ENCODE peak calls at places on chromosomes 4 and X, in six cellular contexts. U, K, B, V, J and H are unnamed samples.

GRCh38 chrX:1011632-1012283 is 200.7 kb downstream of the CRLF2 start:
- DNase-seq in V (no peak), B (no peak), K (no peak), J (no peak), U (no peak), H (peak; percentile 67)

GRCh38 chr4:144714166-144714565 is 68.2 kb downstream of the HHIP start:
- DNase-seq in J (no peak), B (no peak), V (no peak), U (no peak), K (no peak), H (no peak)

GRCh38 chrX:16993791-16994318 is 47.4 kb downstream of the REPS2 start:
- DNase-seq in B (no peak), V (no peak), K (no peak), J (no peak), U (no peak), H (no peak)

GRCh38 chr4:68218044-68218443 is 27.4 kb downstream of the TMPRSS11B start:
- DNase-seq in B (no peak), J (no peak), K (no peak), U (no peak), V (no peak), H (no peak)

GRCh38 chrX:123959281-123960063 is 2.0 kb upstream of the STAG2 start:
- DNase-seq in U (no peak), J (peak; percentile 31), B (peak; percentile 33), V (peak; percentile 40), K (no peak), H (peak; percentile 39)

GRCh38 chrX:101025126-101025525 is 26.8 kb downstream of the TRMT2B start:
- DNase-seq in B (peak; percentile 1), U (no peak), K (no peak), J (no peak), V (no peak), H (no peak)

GRCh38 chr4:76459291-76459723 is 24.3 kb downstream of the SHROOM3 start:
- DNase-seq in U (no peak), V (peak; percentile 12), J (peak; percentile 12), K (no peak), B (peak; percentile 63), H (no peak)

GRCh38 chrX:69152398-69152797 is 12.9 kb downstream of the PJA1 start:
- DNase-seq in U (no peak), K (no peak), J (no peak), B (no peak), V (no peak), H (peak; percentile 88)

GRCh38 chr4:7410470-7410869 is 24.3 kb downstream of the PSAPL1 start:
- DNase-seq in B (peak; percentile 11), U (no peak), V (no peak), J (no peak), K (no peak), H (no peak)

GRCh38 chrX:37405954-37406353 is 56.8 kb downstream of the PRRG1 start:
- DNase-seq in B (peak; percentile 32), K (peak; percentile 13), U (no peak), V (no peak), J (no peak), H (no peak)

GRCh38 chr4:139768913-139769312 is 103.3 kb downstream of the MGST2 start:
- DNase-seq in J (no peak), K (no peak), B (no peak), V (no peak), U (no peak), H (no peak)

DNA sequence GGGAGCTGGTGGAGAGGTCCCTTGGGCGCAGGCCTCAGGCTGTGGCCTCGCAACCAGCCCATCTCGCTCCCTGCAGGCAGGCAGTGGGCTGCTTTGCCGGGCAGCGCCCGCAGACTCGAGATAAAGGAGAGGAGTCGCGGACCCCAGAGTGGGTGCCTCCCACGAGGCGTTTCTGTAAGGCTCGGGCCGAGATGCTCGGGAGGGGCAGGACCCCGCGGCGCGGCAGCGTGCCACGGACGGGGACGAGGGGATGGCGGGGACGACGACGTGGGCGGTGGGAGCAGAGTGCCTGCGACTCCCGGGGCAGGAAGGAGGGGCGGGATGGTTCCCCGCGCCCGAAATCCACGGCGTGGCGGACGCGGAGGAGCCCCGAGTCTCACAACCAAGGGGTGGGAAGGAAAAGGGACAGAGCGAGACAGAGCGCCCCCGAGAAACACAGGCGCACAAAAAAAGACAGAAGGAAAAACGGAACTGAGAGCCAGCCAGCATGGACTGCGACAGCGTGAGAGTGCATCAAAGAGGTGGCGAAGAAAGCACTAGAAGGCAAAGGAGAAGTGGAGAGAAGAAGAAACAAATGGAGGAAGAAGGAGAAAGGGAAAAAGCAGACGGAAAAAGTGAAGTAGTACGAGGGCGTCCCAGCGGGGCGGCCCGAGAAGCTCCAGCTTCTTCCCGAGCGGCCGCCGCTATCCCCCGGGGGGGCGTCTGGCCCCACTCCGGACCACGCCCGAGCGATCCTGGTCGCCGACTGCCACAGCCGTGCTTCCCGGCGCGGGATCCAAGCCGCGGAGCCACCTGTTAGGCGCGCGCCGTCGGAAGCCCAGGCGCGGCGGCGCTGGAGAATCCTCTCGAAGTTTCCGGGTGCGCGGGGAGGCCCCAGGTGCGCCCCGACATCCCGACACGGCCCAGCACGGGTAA is 1.5 kb downstream of the BEND4 start:
- DNase-seq in J (peak; percentile 40), K (no peak), B (no peak), V (no peak), U (peak; percentile 71), H (no peak)
- TF ChIP-seq CTCF in J (no peak), K (no peak), B (no peak), V (no peak), U (peak; percentile 17), H (no peak)

DNA sequence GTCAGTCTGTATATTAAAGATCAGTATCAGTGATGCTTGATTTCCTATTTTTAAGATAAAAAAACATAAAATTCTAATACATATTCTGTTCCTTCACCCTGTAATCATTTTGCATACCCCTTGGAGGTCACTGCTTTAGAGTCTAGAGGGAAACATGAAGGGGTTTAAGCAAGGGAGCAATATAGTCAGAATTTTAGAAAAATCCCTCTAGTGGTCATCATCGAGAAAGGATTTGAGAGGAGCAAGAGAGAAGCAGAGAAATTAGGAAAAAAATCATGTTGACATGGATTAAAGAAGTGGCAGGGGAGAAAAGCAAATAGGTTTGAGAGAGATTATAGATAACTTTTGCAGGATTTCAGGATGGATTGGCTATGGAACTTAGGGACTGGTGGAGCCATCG is 11.1 kb downstream of the APEX2 start:
- DNase-seq in K (no peak), B (no peak), V (no peak), U (no peak), J (no peak), H (no peak)
- TF ChIP-seq CTCF in K (peak; percentile 36), B (peak; percentile 32), V (no peak), U (no peak), J (peak; percentile 36), H (no peak)

GRCh38 chrX:7088968-7089615 is 58.4 kb upstream of the STS start:
- DNase-seq in J (peak; percentile 16), B (no peak), U (no peak), K (no peak), V (no peak), H (no peak)
- TF ChIP-seq CTCF in J (peak; percentile 19), B (no peak), U (peak; percentile 56), K (no peak), V (no peak), H (no peak)

GRCh38 chr4:182258441-182259031 is 15.3 kb downstream of the TENM3 start:
- DNase-seq in B (no peak), V (no peak), U (no peak), K (no peak), J (no peak), H (no peak)

GRCh38 chr4:182257503-182257902 is 14.3 kb downstream of the TENM3 start:
- DNase-seq in B (no peak), U (no peak), K (no peak), J (no peak), V (no peak), H (no peak)

GRCh38 chr4:182251116-182251515 is 7.9 kb downstream of the TENM3 start:
- DNase-seq in V (no peak), J (no peak), K (no peak), U (no peak), B (no peak), H (peak; percentile 54)

GRCh38 chr4:182254381-182254780 is 11.2 kb downstream of the TENM3 start:
- DNase-seq in J (no peak), V (no peak), U (no peak), B (no peak), K (no peak), H (no peak)

GRCh38 chr4:182255421-182256190 is 12.4 kb downstream of the TENM3 start:
- DNase-seq in K (no peak), B (no peak), U (no peak), V (no peak), J (no peak), H (no peak)
- TF ChIP-seq CTCF in K (no peak), B (no peak), U (no peak), V (no peak), J (no peak), H (no peak)

GRCh38 chrX:19535481-19535880 is 20.2 kb upstream of the MAP3K15 start:
- DNase-seq in K (no peak), J (no peak), U (no peak), B (peak; percentile 37), V (no peak), H (no peak)
- TF ChIP-seq CTCF in K (peak; percentile 51), J (peak; percentile 33), U (no peak), B (peak; percentile 52), V (peak; percentile 45), H (no peak)

GRCh38 chr4:169283114-169283509 is 12.4 kb upstream of the SH3RF1 start:
- DNase-seq in U (no peak), K (peak; percentile 62), V (no peak), B (peak; percentile 98), J (no peak), H (no peak)

GRCh38 chr4:169282429-169283113 is 11.8 kb upstream of the SH3RF1 start:
- DNase-seq in V (no peak), U (no peak), K (no peak), J (no peak), B (no peak), H (no peak)

DNA sequence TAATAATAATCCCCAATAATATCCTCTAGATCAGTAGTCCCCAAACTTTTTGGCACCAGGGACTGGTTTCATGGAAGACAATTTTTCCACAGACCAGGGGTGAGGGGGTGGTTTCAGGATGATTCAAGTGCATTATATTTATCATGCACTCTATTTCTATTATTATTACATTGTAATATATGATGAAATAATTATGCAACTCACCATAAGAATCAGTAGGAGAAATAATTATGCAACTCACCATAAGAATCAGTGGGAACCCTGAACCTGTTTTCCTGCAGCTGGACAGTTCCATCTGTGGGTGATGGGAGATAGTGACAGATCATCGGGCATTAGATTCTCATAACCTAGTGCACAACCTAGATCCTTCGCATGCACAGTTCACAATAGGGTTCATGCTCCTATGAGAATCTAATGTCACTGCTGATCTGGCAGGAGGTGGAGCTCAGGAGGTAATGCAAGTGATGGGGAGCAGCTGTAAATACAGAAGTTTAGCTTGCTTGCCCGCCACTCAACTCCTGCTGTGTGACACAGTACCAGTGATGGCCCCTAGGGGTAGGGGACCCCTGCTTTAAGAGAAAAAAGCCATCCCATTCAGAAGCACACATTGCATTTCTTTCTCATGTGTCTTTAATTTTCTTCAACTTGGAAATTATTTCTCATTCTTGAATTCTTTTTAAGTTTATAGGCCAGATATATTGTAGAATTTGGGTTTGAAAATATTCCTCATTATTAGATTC is 16.0 kb upstream of the SH3RF1 start:
- DNase-seq in V (peak; percentile 30), B (peak; percentile 43), J (no peak), K (no peak), U (no peak), H (no peak)
- TF ChIP-seq CTCF in V (peak; percentile 35), B (peak; percentile 13), J (peak; percentile 19), K (no peak), U (no peak), H (no peak)